ENCODE peak calls at places on chromosomes 2 and 18, in eight cellular contexts. H is tibial nerve, L is A549, G is K562, X is suprapubic skin, O is upper lobe of left lung, U is ovary, Q is transverse colon. P is an unnamed sample.

GRCh38 chr2:124753842-124754241 is 728.8 kb downstream of the CNTNAP5 start:
- DNase-seq in H (no peak), L (no peak), G (no peak), X (no peak), O (no peak), U (no peak), Q (no peak), P (no peak)

GRCh38 chr2:211729433-211729832 is 809.2 kb downstream of the ERBB4 start:
- DNase-seq in H (no peak), L (no peak), G (no peak), X (no peak), O (no peak), U (no peak), Q (no peak), P (no peak)

GRCh38 chr18:7878265-7879173 is 311.4 kb downstream of the PTPRM start:
- DNase-seq in H (no peak), L (no peak), G (no peak), X (no peak), O (no peak), U (no peak), Q (no peak), P (no peak)

GRCh38 chr2:172462393-172463381 is 35.3 kb downstream of the ITGA6 start:
- DNase-seq in H (no peak), L (no peak), G (no peak), X (no peak), O (no peak), U (no peak), Q (peak), P (peak)

GRCh38 chr2:9565436-9566153 is 10.0 kb upstream of the ADAM17 start:
- DNase-seq in H (peak), L (peak), G (no peak), X (peak), O (peak), U (peak), Q (peak), P (peak)

GRCh38 chr2:234980476-234981187 is 28.8 kb downstream of the SH3BP4 start:
- DNase-seq in H (no peak), L (no peak), G (no peak), X (no peak), O (peak), U (no peak), Q (peak), P (no peak)

GRCh38 chr2:70132244-70133126 is 45.2 kb downstream of the PCBP1 start:
- DNase-seq in H (peak), L (peak), G (no peak), X (no peak), O (peak), U (peak), Q (peak), P (no peak)

GRCh38 chr2:67272195-67272594 is 124.9 kb upstream of the ETAA1 start:
- DNase-seq in H (no peak), L (no peak), G (no peak), X (no peak), O (no peak), U (no peak), Q (no peak), P (no peak)

GRCh38 chr18:62942578-62942977 is 227.2 kb downstream of the PHLPP1 start:
- DNase-seq in H (no peak), L (no peak), G (no peak), X (no peak), O (no peak), U (no peak), Q (no peak), P (no peak)

GRCh38 chr2:150475479-150476212 is 11.8 kb downstream of the RND3 start:
- DNase-seq in H (no peak), L (no peak), G (no peak), X (no peak), O (no peak), U (no peak), Q (no peak), P (no peak)

GRCh38 chr2:170770304-170771048 is at the start of gene ERICH2:
- DNase-seq in H (peak), L (peak), G (peak), X (peak), O (peak), U (peak), Q (peak), P (no peak)

GRCh38 chr2:2799151-2799697 is 468.1 kb upstream of the MYT1L start:
- DNase-seq in H (no peak), L (no peak), G (no peak), X (no peak), O (no peak), U (no peak), Q (no peak), P (peak)

GRCh38 chr2:2800697-2801096 is 469.6 kb upstream of the MYT1L start:
- DNase-seq in H (no peak), L (no peak), G (no peak), X (no peak), O (no peak), U (no peak), Q (no peak), P (peak)

GRCh38 chr2:2801458-2801857 is 470.4 kb upstream of the MYT1L start:
- DNase-seq in H (no peak), L (no peak), G (no peak), X (no peak), O (no peak), U (no peak), Q (no peak), P (peak)

GRCh38 chr2:2798337-2798736 is 467.3 kb upstream of the MYT1L start:
- DNase-seq in H (no peak), L (no peak), G (no peak), X (no peak), O (no peak), U (no peak), Q (no peak), P (peak)

GRCh38 chr2:2800001-2800400 is 468.9 kb upstream of the MYT1L start:
- DNase-seq in H (no peak), L (no peak), G (no peak), X (no peak), O (no peak), U (no peak), Q (no peak), P (no peak)
- TF ChIP-seq EP300 in H (no peak), L (no peak), G (no peak), X (no peak), O (no peak), U (no peak), Q (no peak), P (no peak)

GRCh38 chr2:182652326-182652725 is 63.7 kb upstream of the DNAJC10 start:
- DNase-seq in H (no peak), L (no peak), G (no peak), X (no peak), O (no peak), U (no peak), Q (no peak), P (no peak)

GRCh38 chr2:182650704-182651103 is 65.4 kb upstream of the DNAJC10 start:
- DNase-seq in H (no peak), L (peak), G (no peak), X (no peak), O (no peak), U (no peak), Q (no peak), P (no peak)

GRCh38 chr2:182655750-182656149 is 60.3 kb upstream of the DNAJC10 start:
- DNase-seq in H (no peak), L (no peak), G (no peak), X (no peak), O (no peak), U (no peak), Q (no peak), P (no peak)
- TF ChIP-seq EP300 in H (no peak), L (no peak), G (no peak), X (no peak), O (no peak), U (no peak), Q (no peak), P (no peak)

GRCh38 chr2:199407421-199407820 is 50.3 kb downstream of the SATB2 start:
- DNase-seq in H (no peak), L (no peak), G (no peak), X (no peak), O (no peak), U (no peak), Q (no peak), P (no peak)

GRCh38 chr2:199410130-199410529 is 47.6 kb downstream of the SATB2 start:
- DNase-seq in H (no peak), L (no peak), G (no peak), X (no peak), O (no peak), U (no peak), Q (no peak), P (no peak)

GRCh38 chr2:199405241-199405640 is 52.5 kb downstream of the SATB2 start:
- DNase-seq in H (no peak), L (no peak), G (peak), X (no peak), O (no peak), U (no peak), Q (no peak), P (no peak)

GRCh38 chr2:199409705-199410104 is 48.0 kb downstream of the SATB2 start:
- DNase-seq in H (no peak), L (no peak), G (no peak), X (no peak), O (no peak), U (no peak), Q (no peak), P (no peak)

GRCh38 chr2:199404841-199405240 is 52.9 kb downstream of the SATB2 start:
- DNase-seq in H (no peak), L (no peak), G (no peak), X (no peak), O (no peak), U (no peak), Q (no peak), P (no peak)
- TF ChIP-seq EP300 in H (no peak), L (no peak), G (no peak), X (no peak), O (no peak), U (no peak), Q (no peak), P (no peak)

GRCh38 chr2:18740428-18740827 is 151.1 kb upstream of the NT5C1B start:
- DNase-seq in H (no peak), L (no peak), G (no peak), X (peak), O (peak), U (no peak), Q (no peak), P (no peak)

GRCh38 chr2:18745431-18746272 is 156.3 kb upstream of the NT5C1B start:
- DNase-seq in H (no peak), L (no peak), G (no peak), X (no peak), O (no peak), U (no peak), Q (no peak), P (no peak)

GRCh38 chr2:18741888-18742287 is 152.5 kb upstream of the NT5C1B start:
- DNase-seq in H (no peak), L (no peak), G (no peak), X (no peak), O (peak), U (no peak), Q (no peak), P (peak)

GRCh38 chr2:18742382-18742781 is 153.0 kb upstream of the NT5C1B start:
- DNase-seq in H (no peak), L (no peak), G (no peak), X (no peak), O (no peak), U (no peak), Q (no peak), P (no peak)
- TF ChIP-seq EP300 in H (no peak), L (no peak), G (no peak), X (no peak), O (no peak), U (no peak), Q (no peak), P (no peak)

GRCh38 chr2:197517150-197517549 is 1.3 kb downstream of the MOB4 start:
- DNase-seq in H (no peak), L (no peak), G (no peak), X (no peak), O (no peak), U (no peak), Q (no peak), P (no peak)

GRCh38 chr2:197515277-197515797 is 529 bp upstream of the MOB4 start:
- DNase-seq in H (no peak), L (no peak), G (no peak), X (no peak), O (no peak), U (no peak), Q (no peak), P (no peak)

GRCh38 chr2:197515798-197516761 is at the start of gene MOB4:
- DNase-seq in H (peak), L (peak), G (peak), X (peak), O (peak), U (peak), Q (peak), P (peak)

DNA sequence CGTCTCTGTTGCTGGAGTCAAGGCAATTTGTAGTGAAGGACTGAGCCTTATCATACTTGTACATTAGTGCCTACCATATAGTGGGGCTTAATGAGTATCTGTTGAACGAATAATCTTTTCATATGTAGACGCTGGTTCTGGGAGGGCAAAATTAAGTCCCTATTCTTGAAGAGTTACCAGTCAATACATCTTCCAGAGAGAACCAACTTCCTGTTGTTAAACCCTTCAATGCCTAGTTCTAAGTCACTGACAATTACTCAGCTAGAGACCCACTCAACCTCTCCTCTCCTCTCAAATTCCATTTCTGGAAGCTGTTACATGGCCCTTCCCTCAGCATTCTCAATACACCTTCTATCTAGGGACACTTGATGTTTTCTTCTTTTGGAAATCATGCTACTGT is 1.1 kb upstream of the MOB4 start:
- DNase-seq in H (no peak), L (no peak), G (no peak), X (no peak), O (no peak), U (no peak), Q (no peak), P (no peak)
- TF ChIP-seq EP300 in H (no peak), L (no peak), G (no peak), X (no peak), O (no peak), U (no peak), Q (no peak), P (no peak)

DNA sequence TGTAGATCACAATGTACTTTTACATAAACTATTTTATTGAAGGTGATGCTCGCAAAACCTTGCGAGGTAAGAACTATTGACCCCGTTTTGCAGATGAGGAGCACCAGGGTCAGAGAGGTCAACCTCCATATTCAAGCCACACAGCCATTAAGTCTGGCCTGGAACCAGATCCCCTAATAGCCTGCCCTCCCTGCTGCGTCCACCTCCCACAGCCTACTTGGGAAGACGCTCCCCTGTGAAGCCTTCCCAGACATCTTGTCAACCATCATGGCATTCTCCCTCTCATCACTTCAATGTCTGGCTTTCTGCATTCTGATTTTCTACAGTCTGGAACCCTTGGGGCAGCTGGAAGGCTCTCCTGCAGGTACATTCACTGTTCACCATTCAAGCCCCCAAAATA is 101.0 kb downstream of the TTC32 start:
- DNase-seq in H (no peak), L (no peak), G (no peak), X (no peak), O (no peak), U (no peak), Q (no peak), P (no peak)
- TF ChIP-seq EP300 in H (no peak), L (no peak), G (no peak), X (no peak), O (no peak), U (no peak), Q (no peak), P (no peak)

P was measured in esophagus muscularis mucosa.